ENCODE peak calls at places on chromosome 21, in six cellular contexts. E is kidney tubule cell; S is nephron progenitor cell; Z is WTC11; M is fibroblast of pulmonary artery; F is activated T-cell treated with anti-CD3 and anti-CD28 coated beads, Interleukin-2, amount 50 U/mL, for 4 hours. X is an unnamed sample.

GRCh38 chr21:34834852-34835501 is 166.2 kb downstream of the CLIC6 start:
- DNase-seq in E (no peak), S (no peak), Z (no peak), M (no peak), F (no peak), X (no peak)

GRCh38 chr21:44920694-44921604 is at the start of gene ITGB2:
- DNase-seq in E (no peak), S (no peak), Z (no peak), M (no peak), F (no peak), X (no peak)

GRCh38 chr21:42513985-42514882 is 582 bp downstream of the SLC37A1 start:
- DNase-seq in E (peak), S (peak), Z (peak), M (no peak), F (peak), X (peak)

GRCh38 chr21:21612446-21612845 is 614.2 kb downstream of the NCAM2 start:
- DNase-seq in E (peak), S (no peak), Z (no peak), M (peak), F (no peak), X (peak)

GRCh38 chr21:37207441-37208009 is 59.6 kb downstream of the VPS26C start:
- DNase-seq in E (peak), S (no peak), Z (no peak), M (no peak), F (no peak), X (no peak)

GRCh38 chr21:39610705-39611104 is 2.0 kb upstream of the B3GALT5 start:
- DNase-seq in E (peak), S (no peak), Z (peak), M (no peak), F (no peak), X (peak)

GRCh38 chr21:45074818-45075605 is 632 bp downstream of the ADARB1 start:
- DNase-seq in E (peak), S (peak), Z (peak), M (peak), F (peak), X (no peak)

GRCh38 chr21:29645666-29646553 is 293.9 kb downstream of the GRIK1 start:
- DNase-seq in E (peak), S (no peak), Z (no peak), M (no peak), F (no peak), X (peak)

GRCh38 chr21:8992731-8993174 is 1528.6 kb upstream of the TPTE start:
- DNase-seq in E (peak), S (no peak), Z (no peak), M (no peak), F (no peak), X (peak)

GRCh38 chr21:21971384-21971783 is 973.2 kb downstream of the NCAM2 start:
- DNase-seq in E (no peak), S (no peak), Z (no peak), M (no peak), F (no peak), X (no peak)

GRCh38 chr21:37145635-37146111 is 72.6 kb downstream of the TTC3 start:
- DNase-seq in E (peak), S (no peak), Z (no peak), M (no peak), F (no peak), X (peak)

GRCh38 chr21:42105916-42106315 is 34.8 kb downstream of the UMODL1 start:
- DNase-seq in E (no peak), S (no peak), Z (no peak), M (no peak), F (no peak), X (no peak)

GRCh38 chr21:36815284-36815683 is 116.4 kb downstream of the SIM2 start:
- DNase-seq in E (no peak), S (no peak), Z (no peak), M (no peak), F (no peak), X (no peak)

GRCh38 chr21:25283720-25284119 is 323.6 kb downstream of the MRPL39 start:
- DNase-seq in E (peak), S (peak), Z (no peak), M (peak), F (no peak), X (peak)

GRCh38 chr21:39850333-39850732 is 16.9 kb upstream of the PCP4 start:
- DNase-seq in E (no peak), S (no peak), Z (no peak), M (no peak), F (no peak), X (no peak)

GRCh38 chr21:16870116-16870515 is 642.7 kb upstream of the CXADR start:
- DNase-seq in E (no peak), S (no peak), Z (no peak), M (peak), F (no peak), X (no peak)

GRCh38 chr21:31509108-31510017 is 150.1 kb upstream of the SOD1 start:
- DNase-seq in E (peak), S (peak), Z (peak), M (peak), F (peak), X (no peak)

GRCh38 chr21:33116669-33117267 is 46.8 kb downstream of the OLIG1 start:
- DNase-seq in E (no peak), S (no peak), Z (no peak), M (no peak), F (no peak), X (no peak)

GRCh38 chr21:42636535-42636914 is 16.9 kb upstream of the PDE9A start:
- DNase-seq in E (peak), S (no peak), Z (no peak), M (peak), F (no peak), X (no peak)

GRCh38 chr21:23881783-23882182 is 1725.5 kb downstream of the MRPL39 start:
- DNase-seq in E (no peak), S (no peak), Z (no peak), M (no peak), F (no peak), X (no peak)

GRCh38 chr21:33029975-33030461 is 4.3 kb downstream of the OLIG2 start:
- DNase-seq in E (no peak), S (no peak), Z (no peak), M (no peak), F (no peak), X (no peak)

GRCh38 chr21:42440187-42440792 is 36.6 kb downstream of the UBASH3A start:
- DNase-seq in E (no peak), S (no peak), Z (no peak), M (no peak), F (no peak), X (no peak)

GRCh38 chr21:36966846-36967657 is 583 bp upstream of the HLCS start:
- DNase-seq in E (peak), S (no peak), Z (peak), M (no peak), F (no peak), X (no peak)

GRCh38 chr21:28431527-28432200 is 561.0 kb downstream of the LTN1 start:
- DNase-seq in E (no peak), S (no peak), Z (no peak), M (peak), F (no peak), X (no peak)

GRCh38 chr21:42829954-42830353 is 49.4 kb downstream of the WDR4 start:
- DNase-seq in E (no peak), S (no peak), Z (no peak), M (no peak), F (no peak), X (no peak)

GRCh38 chr21:45306832-45307571 is 19.3 kb upstream of the POFUT2 start:
- DNase-seq in E (peak), S (peak), Z (peak), M (peak), F (no peak), X (no peak)

GRCh38 chr21:36047139-36047538 is 13.2 kb downstream of the SETD4 start:
- DNase-seq in E (no peak), S (no peak), Z (no peak), M (no peak), F (no peak), X (no peak)

GRCh38 chr21:31128234-31128633 is 90.0 kb upstream of the KRTAP19-8 start:
- DNase-seq in E (no peak), S (no peak), Z (no peak), M (no peak), F (no peak), X (no peak)

GRCh38 chr21:46093668-46094400 is 4.1 kb upstream of the COL6A2 start:
- DNase-seq in E (no peak), S (no peak), Z (peak), M (no peak), F (no peak), X (no peak)

GRCh38 chr21:35840197-35840799 is 220.0 kb downstream of the SETD4 start:
- DNase-seq in E (peak), S (peak), Z (peak), M (peak), F (peak), X (peak)

GRCh38 chr21:17730782-17731181 is 88.4 kb downstream of the C21orf91 start:
- DNase-seq in E (no peak), S (no peak), Z (no peak), M (peak), F (no peak), X (no peak)

GRCh38 chr21:38140192-38140905 is 116.4 kb upstream of the KCNJ15 start:
- DNase-seq in E (peak), S (no peak), Z (no peak), M (peak), F (no peak), X (no peak)

GRCh38 chr21:14114251-14114650 is 96.5 kb downstream of the LIPI start:
- DNase-seq in E (peak), S (no peak), Z (peak), M (no peak), F (no peak), X (no peak)

GRCh38 chr21:25831300-25831699 is 96.5 kb downstream of the GABPA start:
- DNase-seq in E (peak), S (no peak), Z (no peak), M (no peak), F (no peak), X (peak)

GRCh38 chr21:45132841-45133573 is 58.6 kb downstream of the ADARB1 start:
- DNase-seq in E (no peak), S (no peak), Z (no peak), M (no peak), F (no peak), X (no peak)

GRCh38 chr21:41954654-41955499 is 1.1 kb upstream of the C2CD2 start:
- DNase-seq in E (no peak), S (no peak), Z (no peak), M (no peak), F (no peak), X (no peak)

GRCh38 chr21:43927591-43928229 is 62.7 kb downstream of the AGPAT3 start:
- DNase-seq in E (peak), S (no peak), Z (no peak), M (no peak), F (no peak), X (no peak)

GRCh38 chr21:27192286-27192685 is 225.4 kb upstream of the ADAMTS5 start:
- DNase-seq in E (no peak), S (no peak), Z (no peak), M (no peak), F (no peak), X (no peak)

GRCh38 chr21:38486705-38487104 is 11.6 kb downstream of the ERG start:
- DNase-seq in E (no peak), S (no peak), Z (no peak), M (no peak), F (no peak), X (no peak)

GRCh38 chr21:39313042-39313456 is 383 bp downstream of the BRWD1 start:
- DNase-seq in E (peak), S (peak), Z (peak), M (no peak), F (peak), X (no peak)

X was measured in RCC 7860.